ENCODE peak calls at places on chromosomes 4 and X, in seven cellular contexts. A is HCT116, D is HepG2, C is GM12878, S is SK-N-SH, V is H1, R is K562. I is an unnamed sample.

GRCh38 chr4:92994727-92995126 is 691.0 kb downstream of the GRID2 start:
- DNase-seq in R (no peak), A (no peak), C (no peak), D (no peak), V (no peak), S (no peak), I (no peak)

GRCh38 chrX:68876731-68877130 is 47.9 kb downstream of the EFNB1 start:
- DNase-seq in R (no peak), S (no peak), D (no peak), V (no peak), A (no peak), C (no peak), I (no peak)

GRCh38 chr4:163911891-163912290 is 417.4 kb downstream of the TMA16 start:
- DNase-seq in R (no peak), S (no peak), C (no peak), V (no peak), A (no peak), D (no peak), I (no peak)

GRCh38 chr4:85496933-85497332 is 22.0 kb downstream of the ARHGAP24 start:
- DNase-seq in R (no peak), S (no peak), C (no peak), D (no peak), V (no peak), A (no peak), I (no peak)

GRCh38 chrX:41588271-41588670 is 100.5 kb upstream of the GPR34 start:
- DNase-seq in C (no peak), A (no peak), V (no peak), R (peak; percentile 1), D (no peak), S (peak; percentile 10), I (no peak)

GRCh38 chr4:86822136-86822535 is 27.0 kb downstream of the SLC10A6 start:
- DNase-seq in A (no peak), R (no peak), S (no peak), V (no peak), D (no peak), C (no peak), I (no peak)

GRCh38 chr4:172573899-172574298 is 594.7 kb upstream of the GALNT7 start:
- DNase-seq in V (no peak), S (no peak), A (no peak), D (no peak), C (no peak), R (no peak), I (no peak)

GRCh38 chrX:103730147-103730546 is 19.4 kb downstream of the TMEM31 start:
- DNase-seq in D (no peak), V (no peak), R (no peak), S (no peak), A (no peak), C (no peak), I (no peak)

GRCh38 chr4:40423735-40424134 is 88.6 kb downstream of the CHRNA9 start:
- DNase-seq in D (no peak), V (no peak), S (no peak), R (no peak), C (no peak), A (no peak), I (no peak)

GRCh38 chr4:1177274-1178141 is 5.1 kb upstream of the SPON2 start:
- DNase-seq in R (no peak), C (no peak), S (no peak), V (no peak), A (no peak), D (peak; percentile 38), I (no peak)

GRCh38 chr4:140100771-140101170 is 53.2 kb downstream of the MAML3 start:
- DNase-seq in C (no peak), D (no peak), S (no peak), V (no peak), R (no peak), A (no peak), I (no peak)
- TF ChIP-seq JUND in C (no peak), D (no peak), S (no peak), V (no peak), R (no peak), A (no peak), I (no peak)

GRCh38 chr4:70838400-70838971 is 1.2 kb downstream of the GRSF1 start:
- DNase-seq in D (no peak), S (peak; percentile 49), C (no peak), R (peak; percentile 17), V (no peak), A (no peak), I (no peak)
- TF ChIP-seq JUND in D (no peak), S (no peak), C (no peak), R (no peak), V (no peak), A (no peak), I (no peak)

GRCh38 chr4:102535398-102536082 is 34.4 kb downstream of the NFKB1 start:
- DNase-seq in R (no peak), C (no peak), D (no peak), V (no peak), S (no peak), A (no peak), I (no peak)
- TF ChIP-seq JUND in R (no peak), C (peak; percentile 72), D (no peak), V (no peak), S (peak; percentile 56), A (no peak), I (no peak)

GRCh38 chr4:165814256-165815010 is 58.6 kb upstream of the TLL1 start:
- DNase-seq in A (no peak), D (no peak), R (no peak), S (no peak), V (no peak), C (no peak), I (no peak)
- TF ChIP-seq JUND in A (no peak), D (no peak), R (no peak), S (no peak), V (no peak), C (no peak), I (no peak)

DNA sequence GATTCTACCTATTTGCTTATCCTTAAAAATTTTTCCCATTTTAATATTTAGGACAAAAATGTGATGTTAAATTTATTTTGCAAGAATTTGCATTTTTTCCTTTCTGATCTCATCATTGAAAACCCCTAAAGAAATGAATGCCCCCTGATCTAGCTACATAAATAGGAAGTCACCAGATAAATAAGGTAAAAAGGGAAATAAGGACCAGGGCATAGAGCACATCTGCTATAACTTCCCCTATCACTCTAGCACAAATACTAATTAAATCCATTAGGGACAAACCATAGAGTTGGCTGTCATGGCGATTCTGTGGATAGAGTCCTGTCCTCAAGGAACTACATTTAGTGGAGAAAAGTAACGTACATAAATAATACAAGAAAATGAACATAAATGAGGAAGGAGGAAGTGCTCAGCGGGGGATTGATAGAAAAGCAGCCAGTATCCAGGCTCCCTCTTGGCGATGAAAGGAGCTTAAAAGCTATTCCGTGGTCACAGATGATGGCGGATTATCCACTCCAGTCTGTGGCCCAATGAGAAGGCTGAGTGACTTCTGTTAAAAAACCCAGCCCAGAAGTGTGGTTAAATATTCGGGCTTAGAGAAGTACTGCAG is 76.9 kb upstream of the RPL34 start:
- DNase-seq in V (no peak), S (no peak), R (no peak), D (no peak), C (no peak), A (no peak), I (no peak)
- TF ChIP-seq JUND in V (no peak), S (no peak), R (no peak), D (no peak), C (no peak), A (no peak), I (no peak)

GRCh38 chr4:5156677-5157076 is 105.4 kb downstream of the STK32B start:
- DNase-seq in S (no peak), C (no peak), D (no peak), V (no peak), R (no peak), A (no peak), I (no peak)
- TF ChIP-seq JUND in S (no peak), C (no peak), D (no peak), V (no peak), R (no peak), A (no peak), I (no peak)

DNA sequence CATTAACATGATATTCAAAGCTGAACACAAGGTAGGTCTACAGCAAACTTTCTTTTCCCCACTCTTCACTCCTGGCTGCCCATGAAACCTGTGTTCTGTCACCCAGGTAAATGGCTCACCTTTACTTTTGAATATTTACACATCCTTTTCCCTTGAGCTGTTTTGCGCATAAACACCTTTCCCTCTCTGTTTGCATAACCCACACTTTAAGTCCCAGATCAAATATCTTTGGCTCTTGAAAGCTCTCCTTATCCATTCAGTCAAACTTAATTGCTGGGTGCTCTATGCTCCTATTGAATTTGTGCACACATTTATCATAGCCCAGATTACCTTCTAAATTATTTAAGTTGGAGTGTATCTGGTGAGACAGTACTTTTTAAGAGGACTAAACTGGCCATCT is 51.7 kb upstream of the ATP8A1 start:
- DNase-seq in S (no peak), R (no peak), A (no peak), V (no peak), C (no peak), D (no peak), I (peak; percentile 67)
- TF ChIP-seq JUND in S (no peak), R (no peak), A (no peak), V (no peak), C (no peak), D (no peak), I (peak; percentile 11)

DNA sequence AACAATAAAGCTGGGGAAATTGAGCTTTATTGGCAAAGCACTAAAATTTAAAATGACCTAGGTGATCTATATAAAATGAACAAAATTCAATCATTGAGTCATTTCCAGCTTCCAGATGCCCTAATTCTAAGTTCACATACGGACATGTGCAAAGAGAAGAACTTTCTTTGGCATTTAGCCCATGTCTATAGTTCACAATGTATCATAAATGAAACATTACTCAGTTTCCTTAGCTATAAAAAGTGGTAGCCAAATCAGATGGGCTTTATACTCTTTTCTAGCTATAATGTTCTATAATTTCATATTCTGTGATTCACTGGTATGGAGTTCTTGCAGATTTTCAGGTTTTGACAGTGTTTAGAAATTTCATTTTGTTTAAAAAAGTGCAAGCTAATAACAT is 327.4 kb downstream of the KCTD8 start:
- DNase-seq in V (no peak), S (no peak), C (no peak), R (no peak), D (no peak), A (no peak), I (no peak)
- TF ChIP-seq JUND in V (no peak), S (no peak), C (no peak), R (no peak), D (no peak), A (no peak), I (no peak)

GRCh38 chr4:105544517-105544916 is 7.9 kb upstream of the ARHGEF38 start:
- DNase-seq in D (no peak), V (no peak), R (no peak), C (no peak), S (no peak), A (no peak), I (no peak)
- TF ChIP-seq JUND in D (no peak), V (no peak), R (no peak), C (no peak), S (peak; percentile 74), A (no peak), I (no peak)

DNA sequence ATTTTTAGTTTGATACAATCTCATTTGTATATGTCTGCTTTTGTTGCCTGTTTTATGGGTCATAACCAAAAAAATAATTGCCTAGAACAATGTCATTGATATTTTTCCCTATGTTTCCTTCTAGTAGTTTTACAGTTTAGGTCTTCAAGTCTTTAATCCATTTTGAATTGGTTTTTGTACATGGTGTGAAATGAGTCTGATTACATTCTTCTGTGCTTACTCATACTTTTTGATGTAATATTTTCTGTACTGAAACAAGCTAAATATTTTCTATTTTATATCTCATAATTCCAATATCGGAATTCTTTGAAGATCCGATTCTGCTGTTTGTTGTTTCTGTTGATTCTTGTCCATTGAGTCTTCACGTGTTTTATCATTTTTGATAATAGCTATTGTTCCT is 10.6 kb downstream of the TMEM156 start:
- DNase-seq in S (no peak), R (no peak), D (no peak), A (no peak), C (no peak), V (no peak), I (no peak)
- TF ChIP-seq JUND in S (no peak), R (no peak), D (no peak), A (no peak), C (no peak), V (no peak), I (no peak)